ENCODE peak calls at places on chromosome 6, in four cellular contexts. O, G, L and E are unnamed samples.

GRCh38 chr6:143823463-143824006 is 19.6 kb upstream of the LTV1 start:
- DNase-seq in O (no peak), G (no peak), L (no peak), E (no peak)

GRCh38 chr6:44246663-44247337 is at the start of gene HSP90AB1:
- DNase-seq in O (peak; percentile 96), G (peak; percentile 92), L (peak; percentile 96), E (peak; percentile 96)

GRCh38 chr6:81605526-81605925 is 147.0 kb downstream of the TENT5A start:
- DNase-seq in O (no peak), G (no peak), L (no peak), E (no peak)

GRCh38 chr6:15389759-15390723 is 144.2 kb downstream of the JARID2 start:
- DNase-seq in O (no peak), G (no peak), L (no peak), E (no peak)

GRCh38 chr6:2310042-2310441 is 64.6 kb upstream of the GMDS start:
- DNase-seq in O (no peak), G (no peak), L (no peak), E (no peak)

GRCh38 chr6:134077301-134077700 is 24.9 kb upstream of the SLC2A12 start:
- DNase-seq in O (no peak), G (no peak), L (no peak), E (no peak)

GRCh38 chr6:108592371-108593337 is 31.9 kb downstream of the FOXO3 start:
- DNase-seq in O (no peak), G (no peak), L (no peak), E (peak; percentile 84)

GRCh38 chr6:163463795-163464194 is 49.3 kb downstream of the QKI start:
- DNase-seq in O (no peak), G (no peak), L (no peak), E (no peak)

GRCh38 chr6:25324076-25324762 is 45.0 kb downstream of the CARMIL1 start:
- DNase-seq in O (no peak), G (no peak), L (no peak), E (no peak)

GRCh38 chr6:139597781-139598368 is 223.4 kb upstream of the CITED2 start:
- DNase-seq in O (peak; percentile 65), G (peak; percentile 53), L (peak; percentile 94), E (peak; percentile 77)

DNA sequence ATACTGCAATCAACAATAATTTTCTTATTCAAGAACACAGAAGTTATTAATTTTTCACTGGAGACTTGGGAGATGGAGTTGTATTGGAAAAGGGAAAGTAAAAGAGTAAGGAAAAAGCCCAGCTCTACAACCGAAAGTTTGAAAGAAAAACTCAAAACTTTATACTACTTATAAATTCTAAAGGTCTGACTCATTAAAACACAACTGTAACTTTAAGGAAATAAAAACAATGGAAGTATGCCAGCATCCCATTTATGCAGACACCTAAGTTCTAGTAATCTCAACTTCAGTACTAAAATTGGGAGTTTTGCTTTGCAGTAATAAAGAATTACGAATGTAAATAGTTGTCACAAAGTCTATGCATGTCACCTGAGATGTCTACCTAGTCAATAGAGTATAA is 80.6 kb downstream of the IRAK1BP1 start:
- DNase-seq in O (no peak), G (no peak), L (no peak), E (no peak)
- H3K36me3 ChIP-seq in O (no peaks in the 10 kb centered on the region), G (peaks cover 29% of the 10 kb centered on the region), L (peaks cover 3% of the 10 kb centered on the region), E (peaks cover 100% of the 10 kb centered on the region)

DNA sequence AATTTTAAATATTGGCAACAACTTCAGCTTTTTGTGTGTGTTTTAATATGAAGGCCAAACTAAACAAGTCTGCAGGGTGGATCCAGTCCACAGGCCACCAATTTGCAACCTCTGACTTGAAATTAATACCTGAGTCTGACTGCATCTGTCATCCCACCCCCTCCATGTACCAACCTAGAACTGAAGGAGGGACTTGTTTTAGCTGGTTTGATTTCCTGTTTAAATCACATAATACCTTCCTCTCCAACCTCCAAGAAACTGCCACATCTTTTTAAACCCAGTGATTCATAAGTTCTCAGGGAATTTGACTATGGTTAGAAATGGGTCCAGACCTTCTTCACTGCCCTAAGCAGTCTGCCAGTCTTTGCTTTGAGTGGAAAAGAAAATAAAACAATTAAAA is 21.6 kb downstream of the RNF8 start:
- DNase-seq in O (no peak), G (no peak), L (no peak), E (no peak)
- H3K36me3 ChIP-seq in O (no peaks in the 10 kb centered on the region), G (no peaks in the 10 kb centered on the region), L (peaks cover 6% of the 10 kb centered on the region), E (peaks cover 2% of the 10 kb centered on the region)

GRCh38 chr6:89787660-89788338 is 31.8 kb downstream of the MDN1 start:
- DNase-seq in O (peak; percentile 49), G (no peak), L (no peak), E (no peak)
- H3K36me3 ChIP-seq in O (peaks cover 5% of the 10 kb centered on the region), G (peaks cover 7% of the 10 kb centered on the region), L (no peaks in the 10 kb centered on the region), E (peaks cover 87% of the 10 kb centered on the region)

GRCh38 chr6:160063771-160064413 is 57.7 kb upstream of the SLC22A1 start:
- DNase-seq in O (no peak), G (no peak), L (no peak), E (peak; percentile 47)

GRCh38 chr6:160057080-160057479 is 64.5 kb upstream of the SLC22A1 start:
- DNase-seq in O (no peak), G (no peak), L (no peak), E (no peak)

GRCh38 chr6:160060920-160061447 is 60.6 kb upstream of the SLC22A1 start:
- DNase-seq in O (no peak), G (no peak), L (no peak), E (no peak)

GRCh38 chr6:160058603-160059215 is 62.9 kb upstream of the SLC22A1 start:
- DNase-seq in O (no peak), G (no peak), L (no peak), E (no peak)

GRCh38 chr6:160060221-160060620 is 61.4 kb upstream of the SLC22A1 start:
- DNase-seq in O (no peak), G (no peak), L (no peak), E (no peak)
- H3K36me3 ChIP-seq in O (no peaks in the 10 kb centered on the region), G (peaks cover 36% of the 10 kb centered on the region), L (peaks cover 3% of the 10 kb centered on the region), E (peaks cover 3% of the 10 kb centered on the region)

DNA sequence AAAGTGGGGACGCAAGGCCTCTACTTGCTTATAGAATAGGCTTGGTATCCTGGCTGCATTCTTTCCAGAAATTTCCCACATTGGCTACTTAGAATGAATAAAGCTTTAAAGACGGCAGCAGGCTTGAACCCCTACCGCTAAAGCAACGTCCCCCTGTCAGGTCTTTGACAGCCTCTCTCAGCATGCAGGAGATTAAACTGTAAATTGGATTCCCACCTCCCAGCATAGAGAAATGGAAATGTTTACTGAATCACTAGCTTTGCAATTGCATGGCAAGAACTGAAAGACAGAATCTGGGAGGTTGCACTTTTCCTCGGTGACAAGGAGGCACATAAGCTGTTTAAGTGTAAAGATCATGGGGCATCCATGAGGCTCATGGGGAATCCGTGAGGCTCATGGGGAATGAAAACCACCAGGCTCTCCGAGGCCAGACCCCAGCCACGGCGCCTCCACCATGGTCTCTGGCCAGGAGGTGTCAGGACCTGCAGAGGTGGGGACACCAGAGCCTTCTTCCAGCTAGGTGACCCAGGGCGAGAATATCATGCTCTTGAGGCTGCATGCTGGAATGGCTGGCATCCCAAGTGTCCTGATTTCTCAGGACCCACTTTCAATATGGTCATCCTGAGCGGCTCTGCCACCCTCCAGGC is 10.3 kb downstream of the LEMD2 start:
- DNase-seq in O (no peak), G (no peak), L (no peak), E (no peak)
- H3K36me3 ChIP-seq in O (peaks cover under 1% of the 10 kb centered on the region), G (peaks cover 57% of the 10 kb centered on the region), L (peaks cover 19% of the 10 kb centered on the region), E (peaks cover 29% of the 10 kb centered on the region)